ENCODE peak calls at places on chromosomes 13 and 19, in five cellular contexts. P, Q, K, A and G are unnamed samples.

GRCh38 chr19:7672522-7672921 is 3.7 kb downstream of the RETN start:
- DNase-seq in P (no peak), Q (no peak), K (no peak), A (no peak), G (no peak)

GRCh38 chr13:40656358-40656757 is 10.1 kb downstream of the FOXO1 start:
- DNase-seq in P (no peak), Q (no peak), K (no peak), A (no peak), G (no peak)

GRCh38 chr19:44653977-44654784 is 10.5 kb downstream of the PVR start:
- DNase-seq in P (peak; percentile 64), Q (peak; percentile 69), K (no peak), A (peak; percentile 57), G (peak; percentile 65)

GRCh38 chr13:51929699-51930098 is 67.9 kb downstream of the CCDC70 start:
- DNase-seq in P (no peak), Q (no peak), K (no peak), A (no peak), G (no peak)

GRCh38 chr19:19575411-19575810 is 37.3 kb downstream of the CILP2 start:
- DNase-seq in P (no peak), Q (no peak), K (no peak), A (no peak), G (no peak)

GRCh38 chr13:52447354-52447753 is 3.1 kb downstream of the VPS36 start:
- DNase-seq in P (no peak), Q (no peak), K (no peak), A (no peak), G (no peak)

GRCh38 chr19:53045536-53045935 is 996 bp downstream of the ERVV-2 start:
- DNase-seq in P (no peak), Q (no peak), K (no peak), A (no peak), G (no peak)

GRCh38 chr13:25267715-25268114 is 19.6 kb downstream of the MTMR6 start:
- DNase-seq in P (peak; percentile 53), Q (no peak), K (no peak), A (no peak), G (no peak)

GRCh38 chr19:18639706-18640105 is 2.9 kb downstream of the KLHL26 start:
- DNase-seq in P (peak; percentile 32), Q (no peak), K (no peak), A (no peak), G (no peak)

GRCh38 chr13:33194820-33195692 is 90.5 kb downstream of the STARD13 start:
- DNase-seq in P (peak; percentile 96), Q (no peak), K (peak; percentile 87), A (no peak), G (no peak)

GRCh38 chr13:97234236-97234635 is 12.1 kb downstream of the MBNL2 start:
- DNase-seq in P (no peak), Q (no peak), K (no peak), A (no peak), G (no peak)

GRCh38 chr13:24493356-24493755 is 19.2 kb downstream of the PARP4 start:
- DNase-seq in P (peak; percentile 24), Q (no peak), K (no peak), A (no peak), G (no peak)

GRCh38 chr13:43284162-43284561 is 260.8 kb downstream of the DNAJC15 start:
- DNase-seq in P (peak; percentile 64), Q (no peak), K (no peak), A (no peak), G (no peak)

GRCh38 chr13:28451482-28452217 is 43.3 kb downstream of the FLT1 start:
- DNase-seq in P (no peak), Q (no peak), K (no peak), A (no peak), G (no peak)

GRCh38 chr13:40096357-40096911 is 441.0 kb downstream of the COG6 start:
- DNase-seq in P (no peak), Q (peak; percentile 31), K (no peak), A (no peak), G (no peak)

GRCh38 chr13:19591864-19592263 is 30.5 kb upstream of the TPTE2 start:
- DNase-seq in P (no peak), Q (no peak), K (no peak), A (no peak), G (no peak)

GRCh38 chr19:588093-588742 is 1.5 kb upstream of the HCN2 start:
- DNase-seq in P (peak; percentile 64), Q (peak; percentile 62), K (no peak), A (peak; percentile 59), G (peak; percentile 84)

GRCh38 chr19:7847664-7848063 is 17.6 kb downstream of the EVI5L start:
- DNase-seq in P (no peak), Q (no peak), K (no peak), A (no peak), G (no peak)

GRCh38 chr19:1396768-1397679 is 4.3 kb downstream of the GAMT start:
- DNase-seq in P (no peak), Q (no peak), K (no peak), A (no peak), G (no peak)

GRCh38 chr19:40262422-40262821 is 22.7 kb downstream of the AKT2 start:
- DNase-seq in P (no peak), Q (no peak), K (no peak), A (no peak), G (no peak)